ENCODE peak calls at places on chromosomes 4 and X, in eight cellular contexts. One of them, this sample, is unnamed.
A peak's percentile ranks its signal among the peaks of the same experiment; 100 is the strongest.

GRCh38 chrX:6729581-6729980 is 194.7 kb upstream of the VCX3A start:
- DNase-seq in tibial nerve: no peak
- DNase-seq in adipocyte: no peak
- DNase-seq in Karpas-422: no peak
- DNase-seq in BE2C: no peak
- DNase-seq in right lobe of liver: no peak
- DNase-seq in prostate gland: no peak
- DNase-seq in neural progenitor cell: no peak
- DNase-seq in this sample: no peak

GRCh38 chr4:163157157-163157556 is 9.5 kb downstream of the NAF1 start:
- DNase-seq in Karpas-422: no peak
- DNase-seq in prostate gland: no peak
- DNase-seq in adipocyte: peak; percentile 57
- DNase-seq in right lobe of liver: no peak
- DNase-seq in BE2C: no peak
- DNase-seq in neural progenitor cell: no peak
- DNase-seq in tibial nerve: no peak
- DNase-seq in this sample: no peak

GRCh38 chr4:163344147-163345050 is 707 bp downstream of the NPY5R start:
- DNase-seq in neural progenitor cell: peak; percentile 76
- DNase-seq in right lobe of liver: no peak
- DNase-seq in adipocyte: peak; percentile 21
- DNase-seq in tibial nerve: no peak
- DNase-seq in prostate gland: no peak
- DNase-seq in Karpas-422: no peak
- DNase-seq in BE2C: peak; percentile 4
- DNase-seq in this sample: no peak

GRCh38 chrX:70231666-70232065 is 2.8 kb upstream of the AWAT1 start:
- DNase-seq in right lobe of liver: no peak
- DNase-seq in prostate gland: no peak
- DNase-seq in adipocyte: no peak
- DNase-seq in neural progenitor cell: no peak
- DNase-seq in Karpas-422: no peak
- DNase-seq in BE2C: no peak
- DNase-seq in tibial nerve: no peak
- DNase-seq in this sample: no peak

GRCh38 chrX:83469551-83469950 is 38.5 kb upstream of the POU3F4 start:
- DNase-seq in tibial nerve: no peak
- DNase-seq in Karpas-422: peak; percentile 74
- DNase-seq in BE2C: no peak
- DNase-seq in neural progenitor cell: peak; percentile 29
- DNase-seq in right lobe of liver: peak; percentile 45
- DNase-seq in prostate gland: no peak
- DNase-seq in adipocyte: peak; percentile 23
- DNase-seq in this sample: no peak

GRCh38 chr4:2322227-2322626 is 60.3 kb upstream of the MXD4 start:
- DNase-seq in Karpas-422: no peak
- DNase-seq in neural progenitor cell: no peak
- DNase-seq in right lobe of liver: no peak
- DNase-seq in adipocyte: no peak
- DNase-seq in prostate gland: no peak
- DNase-seq in BE2C: no peak
- DNase-seq in tibial nerve: no peak
- DNase-seq in this sample: no peak

GRCh38 chrX:2552621-2553297 is 52.0 kb upstream of the DHRSX start:
- DNase-seq in prostate gland: no peak
- DNase-seq in Karpas-422: no peak
- DNase-seq in neural progenitor cell: no peak
- DNase-seq in right lobe of liver: no peak
- DNase-seq in BE2C: no peak
- DNase-seq in tibial nerve: no peak
- DNase-seq in adipocyte: peak; percentile 96
- DNase-seq in this sample: no peak

GRCh38 chr4:168528131-168528949 is 31.5 kb downstream of the PALLD start:
- DNase-seq in prostate gland: no peak
- DNase-seq in adipocyte: peak; percentile 34
- DNase-seq in tibial nerve: no peak
- DNase-seq in BE2C: no peak
- DNase-seq in right lobe of liver: no peak
- DNase-seq in Karpas-422: no peak
- DNase-seq in neural progenitor cell: no peak
- DNase-seq in this sample: no peak

GRCh38 chr4:177321647-177322046 is 12.0 kb downstream of the NEIL3 start:
- DNase-seq in tibial nerve: no peak
- DNase-seq in neural progenitor cell: no peak
- DNase-seq in right lobe of liver: no peak
- DNase-seq in prostate gland: no peak
- DNase-seq in BE2C: no peak
- DNase-seq in adipocyte: no peak
- DNase-seq in Karpas-422: no peak
- DNase-seq in this sample: no peak

GRCh38 chr4:177320721-177321120 is 11.0 kb downstream of the NEIL3 start:
- DNase-seq in Karpas-422: no peak
- DNase-seq in right lobe of liver: no peak
- DNase-seq in BE2C: no peak
- DNase-seq in adipocyte: no peak
- DNase-seq in tibial nerve: no peak
- DNase-seq in neural progenitor cell: no peak
- DNase-seq in prostate gland: no peak
- DNase-seq in this sample: no peak

GRCh38 chr4:177313263-177313662 is 3.6 kb downstream of the NEIL3 start:
- DNase-seq in neural progenitor cell: no peak
- DNase-seq in BE2C: no peak
- DNase-seq in prostate gland: no peak
- DNase-seq in tibial nerve: no peak
- DNase-seq in adipocyte: peak; percentile 60
- DNase-seq in Karpas-422: no peak
- DNase-seq in right lobe of liver: no peak
- DNase-seq in this sample: no peak

DNA sequence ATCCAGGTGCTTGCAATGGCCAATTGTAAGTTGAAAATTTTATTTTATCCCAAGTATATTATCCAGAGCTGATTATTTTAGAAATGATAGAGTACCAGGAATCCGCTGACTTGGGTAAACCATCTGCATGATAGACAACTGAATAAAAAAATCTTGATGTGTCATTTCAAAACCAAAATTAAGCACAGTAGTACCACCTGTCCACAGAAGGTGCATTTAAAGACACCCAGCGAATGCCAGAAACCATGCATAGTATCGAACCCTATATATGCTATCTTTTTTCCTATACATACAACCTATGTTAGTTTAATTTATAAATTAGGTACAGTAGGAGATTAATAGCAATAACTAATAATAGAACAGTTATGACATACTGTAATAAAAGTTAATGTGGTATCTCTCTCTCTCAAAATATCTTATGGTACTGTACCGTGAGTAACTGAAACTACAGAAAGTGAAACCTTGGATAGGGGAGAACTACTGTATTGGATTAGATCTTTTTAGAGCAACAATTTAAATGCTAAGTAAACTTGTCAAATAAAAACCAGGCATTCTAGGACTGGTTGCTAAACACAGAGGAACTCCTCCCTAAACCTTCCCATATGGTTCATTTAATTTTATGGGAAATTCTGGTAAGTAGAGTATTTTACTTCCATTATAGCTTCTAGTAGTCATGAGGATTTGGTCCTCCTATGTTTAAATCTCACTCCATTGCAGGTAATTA is 6.3 kb downstream of the NEIL3 start:
- DNase-seq in BE2C: no peak
- DNase-seq in adipocyte: peak; percentile 44
- DNase-seq in prostate gland: no peak
- DNase-seq in Karpas-422: no peak
- DNase-seq in neural progenitor cell: no peak
- DNase-seq in right lobe of liver: no peak
- DNase-seq in tibial nerve: no peak
- DNase-seq in this sample: no peak
- H3K4me1 ChIP-seq in BE2C: peaks cover 5% of the 10 kb centered on the region
- H3K4me1 ChIP-seq in adipocyte: peaks cover 8% of the 10 kb centered on the region
- H3K4me1 ChIP-seq in prostate gland: no peaks in the 10 kb centered on the region
- H3K4me1 ChIP-seq in Karpas-422: peaks cover 30% of the 10 kb centered on the region
- H3K4me1 ChIP-seq in neural progenitor cell: peaks cover 4% of the 10 kb centered on the region
- H3K4me1 ChIP-seq in right lobe of liver: no peaks in the 10 kb centered on the region
- H3K4me1 ChIP-seq in tibial nerve: no peaks in the 10 kb centered on the region
- H3K4me1 ChIP-seq in this sample: no peaks in the 10 kb centered on the region

GRCh38 chr4:151685303-151685702 is 75.5 kb downstream of the GATB start:
- DNase-seq in right lobe of liver: no peak
- DNase-seq in Karpas-422: no peak
- DNase-seq in BE2C: no peak
- DNase-seq in tibial nerve: no peak
- DNase-seq in prostate gland: no peak
- DNase-seq in adipocyte: no peak
- DNase-seq in neural progenitor cell: no peak
- DNase-seq in this sample: no peak

GRCh38 chr4:151688003-151688784 is 72.6 kb downstream of the GATB start:
- DNase-seq in right lobe of liver: no peak
- DNase-seq in BE2C: no peak
- DNase-seq in adipocyte: peak; percentile 25
- DNase-seq in neural progenitor cell: peak; percentile 63
- DNase-seq in Karpas-422: no peak
- DNase-seq in tibial nerve: no peak
- DNase-seq in prostate gland: no peak
- DNase-seq in this sample: no peak

GRCh38 chr4:151688785-151689043 is 72.1 kb downstream of the GATB start:
- DNase-seq in Karpas-422: no peak
- DNase-seq in adipocyte: no peak
- DNase-seq in right lobe of liver: no peak
- DNase-seq in tibial nerve: no peak
- DNase-seq in BE2C: no peak
- DNase-seq in neural progenitor cell: no peak
- DNase-seq in prostate gland: no peak
- DNase-seq in this sample: no peak

GRCh38 chr4:151689211-151689991 is 71.4 kb downstream of the GATB start:
- DNase-seq in prostate gland: no peak
- DNase-seq in Karpas-422: no peak
- DNase-seq in right lobe of liver: no peak
- DNase-seq in BE2C: no peak
- DNase-seq in adipocyte: no peak
- DNase-seq in neural progenitor cell: no peak
- DNase-seq in tibial nerve: no peak
- DNase-seq in this sample: no peak

DNA sequence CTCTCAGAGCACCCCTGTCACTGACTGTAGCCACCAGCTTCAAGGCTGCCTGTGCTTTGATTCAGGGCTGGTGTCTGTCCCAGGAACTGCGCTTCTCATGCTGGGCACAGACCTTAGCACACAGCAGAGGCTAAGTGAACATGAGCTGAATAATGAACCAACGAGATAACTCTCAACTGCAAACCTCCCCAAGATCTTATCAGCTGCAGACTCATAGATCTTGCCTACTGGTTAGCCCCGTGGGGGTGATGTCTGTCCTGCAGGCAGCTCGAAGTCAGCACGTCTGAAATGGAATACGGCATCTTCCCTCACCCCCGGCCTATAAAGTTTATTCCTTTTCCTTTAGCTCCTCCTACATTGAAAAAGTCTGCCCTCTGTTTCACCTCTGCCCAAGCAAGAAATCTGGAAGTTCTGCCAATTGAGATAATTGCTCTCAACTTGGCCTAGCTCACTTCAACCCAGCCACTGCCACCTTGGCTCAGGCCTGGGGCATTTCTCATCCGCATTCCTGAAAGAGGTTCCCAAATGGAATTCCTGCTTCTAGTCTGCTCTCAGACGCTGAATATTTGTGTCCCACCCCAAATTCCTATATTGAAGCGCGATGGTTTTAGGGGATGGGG is 73.7 kb downstream of the GATB start:
- DNase-seq in neural progenitor cell: no peak
- DNase-seq in adipocyte: peak; percentile 17
- DNase-seq in right lobe of liver: no peak
- DNase-seq in tibial nerve: no peak
- DNase-seq in BE2C: no peak
- DNase-seq in Karpas-422: no peak
- DNase-seq in prostate gland: no peak
- DNase-seq in this sample: no peak
- H3K36me3 ChIP-seq in neural progenitor cell: no peaks in the 10 kb centered on the region
- H3K36me3 ChIP-seq in adipocyte: no peaks in the 10 kb centered on the region
- H3K36me3 ChIP-seq in right lobe of liver: no peaks in the 10 kb centered on the region
- H3K36me3 ChIP-seq in tibial nerve: peaks cover 20% of the 10 kb centered on the region
- H3K36me3 ChIP-seq in BE2C: no peaks in the 10 kb centered on the region
- H3K36me3 ChIP-seq in Karpas-422: no peaks in the 10 kb centered on the region
- H3K36me3 ChIP-seq in prostate gland: no peaks in the 10 kb centered on the region
- H3K36me3 ChIP-seq in this sample: peaks cover 22% of the 10 kb centered on the region

GRCh38 chrX:63436865-63437264 is 85.7 kb upstream of the SPIN4 start:
- DNase-seq in neural progenitor cell: no peak
- DNase-seq in right lobe of liver: no peak
- DNase-seq in BE2C: no peak
- DNase-seq in Karpas-422: no peak
- DNase-seq in tibial nerve: no peak
- DNase-seq in prostate gland: no peak
- DNase-seq in adipocyte: no peak
- DNase-seq in this sample: no peak

GRCh38 chrX:63439580-63439979 is 88.4 kb upstream of the SPIN4 start:
- DNase-seq in neural progenitor cell: no peak
- DNase-seq in Karpas-422: no peak
- DNase-seq in BE2C: no peak
- DNase-seq in prostate gland: no peak
- DNase-seq in right lobe of liver: no peak
- DNase-seq in adipocyte: no peak
- DNase-seq in tibial nerve: no peak
- DNase-seq in this sample: no peak

DNA sequence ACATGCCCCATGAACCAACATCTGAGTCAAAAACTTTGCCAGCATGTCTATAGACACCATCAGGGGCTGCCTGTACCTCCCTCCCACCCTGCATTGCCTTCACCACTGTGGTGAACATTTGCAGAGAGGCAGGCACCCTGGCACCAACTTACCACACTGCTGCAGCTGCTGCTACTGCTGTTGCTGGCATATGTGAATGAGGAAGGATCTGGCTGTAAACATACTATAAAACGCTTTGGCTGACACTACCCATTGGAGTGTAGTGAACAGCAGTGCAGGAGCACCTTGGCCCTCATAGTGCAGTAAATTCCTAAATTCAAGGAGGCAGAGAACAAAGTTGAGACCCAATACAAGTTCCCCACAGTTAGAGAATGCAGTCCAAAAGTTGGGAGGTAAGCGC is 90.6 kb upstream of the SPIN4 start:
- DNase-seq in right lobe of liver: no peak
- DNase-seq in tibial nerve: no peak
- DNase-seq in prostate gland: no peak
- DNase-seq in neural progenitor cell: no peak
- DNase-seq in BE2C: no peak
- DNase-seq in Karpas-422: no peak
- DNase-seq in adipocyte: no peak
- DNase-seq in this sample: no peak
- H3K4me3 ChIP-seq in right lobe of liver: no peak overlapping the region
- H3K4me3 ChIP-seq in tibial nerve: no peak overlapping the region
- H3K4me3 ChIP-seq in prostate gland: no peak overlapping the region
- H3K4me3 ChIP-seq in neural progenitor cell: no peak overlapping the region
- H3K4me3 ChIP-seq in BE2C: no peak overlapping the region
- H3K4me3 ChIP-seq in Karpas-422: no peak overlapping the region
- H3K4me3 ChIP-seq in adipocyte: no peak overlapping the region
- H3K4me3 ChIP-seq in this sample: no peak overlapping the region

DNA sequence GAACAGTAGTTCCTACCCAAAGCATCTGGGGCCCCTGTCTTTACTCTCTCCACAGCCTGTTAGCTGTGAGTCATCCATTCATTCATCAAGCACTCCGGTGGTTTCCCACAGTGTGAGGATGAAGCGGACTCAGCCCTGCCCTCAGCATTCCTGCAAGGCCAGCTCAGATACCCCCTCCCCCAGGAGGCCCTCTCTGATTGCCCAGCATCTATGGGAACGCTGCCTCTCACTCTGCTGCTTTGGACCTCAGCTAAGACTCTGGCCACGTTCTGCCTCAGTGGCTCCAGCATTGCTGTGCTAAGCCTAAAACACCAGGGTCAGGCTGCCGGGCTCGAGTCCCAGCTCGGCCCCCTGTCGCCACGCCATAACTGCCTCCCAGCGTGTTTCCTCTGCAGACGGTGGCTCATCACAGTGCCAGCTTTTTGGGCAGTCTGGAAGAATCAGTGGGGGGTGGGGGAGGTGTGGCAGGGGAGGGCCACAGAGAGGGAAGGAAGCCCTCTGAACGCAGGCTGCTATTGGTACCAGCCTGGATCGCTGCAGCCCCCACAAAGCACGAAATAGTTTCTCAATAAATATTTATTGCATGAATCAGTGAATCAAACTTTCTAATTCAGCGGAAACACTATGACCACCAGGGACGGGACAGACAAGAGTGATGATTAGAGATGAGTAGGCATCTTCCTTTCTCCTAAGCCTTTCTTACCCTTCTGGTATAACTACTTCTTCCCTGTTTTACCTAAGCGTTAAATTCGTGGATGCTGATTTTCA is 74.4 kb downstream of the SORCS2 start:
- DNase-seq in adipocyte: peak; percentile 73
- DNase-seq in Karpas-422: no peak
- DNase-seq in prostate gland: no peak
- DNase-seq in right lobe of liver: no peak
- DNase-seq in BE2C: no peak
- DNase-seq in tibial nerve: no peak
- DNase-seq in neural progenitor cell: no peak
- DNase-seq in this sample: no peak
- H3K4me1 ChIP-seq in adipocyte: peaks cover 10% of the 10 kb centered on the region
- H3K4me1 ChIP-seq in Karpas-422: no peaks in the 10 kb centered on the region
- H3K4me1 ChIP-seq in prostate gland: no peaks in the 10 kb centered on the region
- H3K4me1 ChIP-seq in right lobe of liver: no peaks in the 10 kb centered on the region
- H3K4me1 ChIP-seq in BE2C: peaks cover under 1% of the 10 kb centered on the region
- H3K4me1 ChIP-seq in tibial nerve: no peaks in the 10 kb centered on the region
- H3K4me1 ChIP-seq in neural progenitor cell: peaks cover 5% of the 10 kb centered on the region
- H3K4me1 ChIP-seq in this sample: no peaks in the 10 kb centered on the region